ENCODE peak calls at places on chromosomes 5 and 9, in five cellular contexts. O is mucosa of descending colon; F is heart right ventricle; Q is endothelial cell; M is activated CD8-positive, alpha-beta memory T cell treated with anti-CD3 and anti-CD28 coated beads, Interleukin-2, amount 50 U/mL, for 48 hours. H is an unnamed sample.

GRCh38 chr5:168988699-168989098 is 312.2 kb downstream of the SLIT3 start:
- DNase-seq in O (no peak), F (no peak), Q (no peak), M (no peak), H (peak)

GRCh38 chr5:9775339-9775738 is 145.2 kb upstream of the TAS2R1 start:
- DNase-seq in O (no peak), F (no peak), Q (no peak), M (no peak), H (no peak)

GRCh38 chr9:34630402-34631154 is 1.7 kb upstream of the ARID3C start:
- DNase-seq in O (no peak), F (no peak), Q (no peak), M (no peak), H (no peak)

GRCh38 chr5:33480876-33481275 is 40.1 kb downstream of the TARS1 start:
- DNase-seq in O (no peak), F (no peak), Q (no peak), M (no peak), H (no peak)

GRCh38 chr5:131747180-131748105 is 49.4 kb downstream of the FNIP1 start:
- DNase-seq in O (no peak), F (no peak), Q (no peak), M (no peak), H (no peak)

GRCh38 chr9:21317956-21318923 is 13.1 kb upstream of the IFNA5 start:
- DNase-seq in O (peak), F (peak), Q (peak), M (no peak), H (no peak)

GRCh38 chr5:157331807-157332206 is 65.9 kb downstream of the CYFIP2 start:
- DNase-seq in O (no peak), F (no peak), Q (no peak), M (no peak), H (peak)

GRCh38 chr5:135319928-135320606 is 79.0 kb downstream of the MACROH2A1 start:
- DNase-seq in O (no peak), F (no peak), Q (peak), M (peak), H (peak)

GRCh38 chr9:115254781-115255180 is 136.8 kb upstream of the TNC start:
- DNase-seq in O (no peak), F (no peak), Q (no peak), M (no peak), H (no peak)

GRCh38 chr5:95822038-95822407 is 503 bp downstream of the GLRX start:
- DNase-seq in O (peak), F (peak), Q (peak), M (no peak), H (no peak)

GRCh38 chr5:112830378-112830777 is 30.7 kb upstream of the SRP19 start:
- DNase-seq in O (no peak), F (no peak), Q (no peak), M (no peak), H (no peak)

GRCh38 chr5:177416334-177416733 is 7.0 kb upstream of the F12 start:
- DNase-seq in O (no peak), F (no peak), Q (no peak), M (no peak), H (no peak)

GRCh38 chr5:178182158-178182876 is 4.9 kb downstream of the GMCL2 start:
- DNase-seq in O (no peak), F (no peak), Q (peak), M (no peak), H (no peak)

GRCh38 chr9:19999491-20000057 is 210.7 kb upstream of the SLC24A2 start:
- DNase-seq in O (no peak), F (no peak), Q (no peak), M (peak), H (no peak)

GRCh38 chr5:14270212-14270702 is 127.1 kb downstream of the TRIO start:
- DNase-seq in O (peak), F (peak), Q (peak), M (no peak), H (no peak)

GRCh38 chr9:80072406-80072805 is 500.6 kb downstream of the TLE4 start:
- DNase-seq in O (no peak), F (no peak), Q (no peak), M (no peak), H (no peak)

GRCh38 chr9:87909310-87910041 is 8.3 kb upstream of the SPATA31C1 start:
- DNase-seq in O (peak), F (no peak), Q (no peak), M (no peak), H (peak)

GRCh38 chr9:127149010-127149409 is 26.6 kb upstream of the ANGPTL2 start:
- DNase-seq in O (no peak), F (no peak), Q (no peak), M (no peak), H (peak)

GRCh38 chr9:107489144-107489673 is 360 bp downstream of the KLF4 start:
- DNase-seq in O (no peak), F (peak), Q (no peak), M (peak), H (no peak)

GRCh38 chr9:134356496-134357470 is 30.5 kb downstream of the RXRA start:
- DNase-seq in O (no peak), F (no peak), Q (no peak), M (no peak), H (no peak)

GRCh38 chr9:82682431-82682830 is 380.5 kb downstream of the RASEF start:
- DNase-seq in O (no peak), F (no peak), Q (no peak), M (no peak), H (no peak)

GRCh38 chr5:1446602-1447343 is 1.5 kb upstream of the SLC6A3 start:
- DNase-seq in O (no peak), F (no peak), Q (no peak), M (peak), H (no peak)